ENCODE peak calls at places on chromosomes 6 and 20, in seven cellular contexts. One of them, this sample, is unnamed.

GRCh38 chr20:63135411-63135810 is 80.5 kb downstream of the YTHDF1 start:
- DNase-seq in foreskin fibroblast: no peak
- DNase-seq in iris pigment epithelial cell: no peak
- DNase-seq in tibial artery: no peak
- DNase-seq in left cardiac atrium: peak
- DNase-seq in mucosa of gallbladder: no peak
- DNase-seq in IMR-90: no peak
- DNase-seq in this sample: no peak

GRCh38 chr20:41894255-41894963 is 276.2 kb upstream of the CHD6 start:
- DNase-seq in foreskin fibroblast: no peak
- DNase-seq in iris pigment epithelial cell: no peak
- DNase-seq in tibial artery: no peak
- DNase-seq in left cardiac atrium: no peak
- DNase-seq in mucosa of gallbladder: no peak
- DNase-seq in IMR-90: no peak
- DNase-seq in this sample: no peak

GRCh38 chr6:42010185-42010872 is 40.0 kb upstream of the TAF8 start:
- DNase-seq in foreskin fibroblast: no peak
- DNase-seq in iris pigment epithelial cell: peak
- DNase-seq in tibial artery: no peak
- DNase-seq in left cardiac atrium: no peak
- DNase-seq in mucosa of gallbladder: no peak
- DNase-seq in IMR-90: no peak
- DNase-seq in this sample: no peak

GRCh38 chr20:60579941-60580515 is 621.8 kb downstream of the CDH26 start:
- DNase-seq in foreskin fibroblast: no peak
- DNase-seq in iris pigment epithelial cell: no peak
- DNase-seq in tibial artery: no peak
- DNase-seq in left cardiac atrium: no peak
- DNase-seq in mucosa of gallbladder: no peak
- DNase-seq in IMR-90: no peak
- DNase-seq in this sample: no peak

GRCh38 chr20:35009665-35010328 is 54.1 kb downstream of the MYH7B start:
- DNase-seq in foreskin fibroblast: no peak
- DNase-seq in iris pigment epithelial cell: no peak
- DNase-seq in tibial artery: peak
- DNase-seq in left cardiac atrium: peak
- DNase-seq in mucosa of gallbladder: no peak
- DNase-seq in IMR-90: no peak
- DNase-seq in this sample: peak

GRCh38 chr6:35409245-35409644 is 42.9 kb upstream of the FANCE start:
- DNase-seq in foreskin fibroblast: no peak
- DNase-seq in iris pigment epithelial cell: no peak
- DNase-seq in tibial artery: no peak
- DNase-seq in left cardiac atrium: no peak
- DNase-seq in mucosa of gallbladder: no peak
- DNase-seq in IMR-90: no peak
- DNase-seq in this sample: no peak

GRCh38 chr6:33589723-33590530 is 9.9 kb upstream of the BAK1 start:
- DNase-seq in foreskin fibroblast: peak
- DNase-seq in iris pigment epithelial cell: peak
- DNase-seq in tibial artery: peak
- DNase-seq in left cardiac atrium: peak
- DNase-seq in mucosa of gallbladder: peak
- DNase-seq in IMR-90: peak
- DNase-seq in this sample: peak

GRCh38 chr6:2765896-2766766 is 938 bp downstream of the WRNIP1 start:
- DNase-seq in foreskin fibroblast: peak
- DNase-seq in iris pigment epithelial cell: peak
- DNase-seq in tibial artery: peak
- DNase-seq in left cardiac atrium: peak
- DNase-seq in mucosa of gallbladder: no peak
- DNase-seq in IMR-90: peak
- DNase-seq in this sample: peak

GRCh38 chr20:24910461-24910860 is 38.6 kb upstream of the CST7 start:
- DNase-seq in foreskin fibroblast: no peak
- DNase-seq in iris pigment epithelial cell: no peak
- DNase-seq in tibial artery: no peak
- DNase-seq in left cardiac atrium: no peak
- DNase-seq in mucosa of gallbladder: no peak
- DNase-seq in IMR-90: no peak
- DNase-seq in this sample: no peak

GRCh38 chr20:61886721-61887658 is 178.7 kb downstream of the TAF4 start:
- DNase-seq in foreskin fibroblast: peak
- DNase-seq in iris pigment epithelial cell: peak
- DNase-seq in tibial artery: no peak
- DNase-seq in left cardiac atrium: peak
- DNase-seq in mucosa of gallbladder: no peak
- DNase-seq in IMR-90: peak
- DNase-seq in this sample: no peak

GRCh38 chr20:63006611-63007471 is at the start of gene BHLHE23:
- DNase-seq in foreskin fibroblast: no peak
- DNase-seq in iris pigment epithelial cell: no peak
- DNase-seq in tibial artery: no peak
- DNase-seq in left cardiac atrium: no peak
- DNase-seq in mucosa of gallbladder: no peak
- DNase-seq in IMR-90: no peak
- DNase-seq in this sample: no peak

GRCh38 chr6:2196079-2196679 is 49.2 kb downstream of the GMDS start:
- DNase-seq in foreskin fibroblast: peak
- DNase-seq in iris pigment epithelial cell: peak
- DNase-seq in tibial artery: peak
- DNase-seq in left cardiac atrium: no peak
- DNase-seq in mucosa of gallbladder: peak
- DNase-seq in IMR-90: peak
- DNase-seq in this sample: peak

GRCh38 chr6:38589367-38589720 is 50.4 kb downstream of the BTBD9 start:
- DNase-seq in foreskin fibroblast: no peak
- DNase-seq in iris pigment epithelial cell: no peak
- DNase-seq in tibial artery: no peak
- DNase-seq in left cardiac atrium: no peak
- DNase-seq in mucosa of gallbladder: no peak
- DNase-seq in IMR-90: no peak
- DNase-seq in this sample: no peak

GRCh38 chr20:43827940-43828562 is 86.6 kb upstream of the TOX2 start:
- DNase-seq in foreskin fibroblast: no peak
- DNase-seq in iris pigment epithelial cell: no peak
- DNase-seq in tibial artery: no peak
- DNase-seq in left cardiac atrium: no peak
- DNase-seq in mucosa of gallbladder: no peak
- DNase-seq in IMR-90: no peak
- DNase-seq in this sample: no peak

GRCh38 chr6:15621203-15622044 is 41.4 kb downstream of the DTNBP1 start:
- DNase-seq in foreskin fibroblast: peak
- DNase-seq in iris pigment epithelial cell: peak
- DNase-seq in tibial artery: peak
- DNase-seq in left cardiac atrium: peak
- DNase-seq in mucosa of gallbladder: peak
- DNase-seq in IMR-90: peak
- DNase-seq in this sample: peak

GRCh38 chr6:12313992-12314589 is 23.9 kb downstream of the EDN1 start:
- DNase-seq in foreskin fibroblast: peak
- DNase-seq in iris pigment epithelial cell: peak
- DNase-seq in tibial artery: no peak
- DNase-seq in left cardiac atrium: no peak
- DNase-seq in mucosa of gallbladder: peak
- DNase-seq in IMR-90: peak
- DNase-seq in this sample: no peak

GRCh38 chr6:6315660-6316059 is 4.8 kb downstream of the F13A1 start:
- DNase-seq in foreskin fibroblast: peak
- DNase-seq in iris pigment epithelial cell: peak
- DNase-seq in tibial artery: no peak
- DNase-seq in left cardiac atrium: peak
- DNase-seq in mucosa of gallbladder: peak
- DNase-seq in IMR-90: peak
- DNase-seq in this sample: peak

GRCh38 chr6:132648828-132649227 is 10.2 kb downstream of the TAAR1 start:
- DNase-seq in foreskin fibroblast: no peak
- DNase-seq in iris pigment epithelial cell: no peak
- DNase-seq in tibial artery: no peak
- DNase-seq in left cardiac atrium: peak
- DNase-seq in mucosa of gallbladder: no peak
- DNase-seq in IMR-90: no peak
- DNase-seq in this sample: no peak

GRCh38 chr6:139369068-139369467 is 5.4 kb downstream of the CITED2 start:
- DNase-seq in foreskin fibroblast: no peak
- DNase-seq in iris pigment epithelial cell: no peak
- DNase-seq in tibial artery: no peak
- DNase-seq in left cardiac atrium: no peak
- DNase-seq in mucosa of gallbladder: no peak
- DNase-seq in IMR-90: no peak
- DNase-seq in this sample: no peak

GRCh38 chr20:16415079-16415478 is 158.2 kb downstream of the KIF16B start:
- DNase-seq in foreskin fibroblast: peak
- DNase-seq in iris pigment epithelial cell: peak
- DNase-seq in tibial artery: no peak
- DNase-seq in left cardiac atrium: no peak
- DNase-seq in mucosa of gallbladder: no peak
- DNase-seq in IMR-90: peak
- DNase-seq in this sample: no peak

GRCh38 chr6:97059473-97059872 is 134.9 kb downstream of the KLHL32 start:
- DNase-seq in foreskin fibroblast: peak
- DNase-seq in iris pigment epithelial cell: peak
- DNase-seq in tibial artery: no peak
- DNase-seq in left cardiac atrium: no peak
- DNase-seq in mucosa of gallbladder: no peak
- DNase-seq in IMR-90: peak
- DNase-seq in this sample: no peak

GRCh38 chr6:53451165-53451564 is 93.7 kb downstream of the GCLC start:
- DNase-seq in foreskin fibroblast: no peak
- DNase-seq in iris pigment epithelial cell: no peak
- DNase-seq in tibial artery: no peak
- DNase-seq in left cardiac atrium: no peak
- DNase-seq in mucosa of gallbladder: no peak
- DNase-seq in IMR-90: no peak
- DNase-seq in this sample: no peak

GRCh38 chr6:42041131-42042055 is 8.9 kb upstream of the TAF8 start:
- DNase-seq in foreskin fibroblast: peak
- DNase-seq in iris pigment epithelial cell: no peak
- DNase-seq in tibial artery: no peak
- DNase-seq in left cardiac atrium: no peak
- DNase-seq in mucosa of gallbladder: no peak
- DNase-seq in IMR-90: no peak
- DNase-seq in this sample: no peak

GRCh38 chr20:35547319-35547718 is 5.4 kb downstream of the ERGIC3 start:
- DNase-seq in foreskin fibroblast: no peak
- DNase-seq in iris pigment epithelial cell: no peak
- DNase-seq in tibial artery: no peak
- DNase-seq in left cardiac atrium: no peak
- DNase-seq in mucosa of gallbladder: no peak
- DNase-seq in IMR-90: no peak
- DNase-seq in this sample: no peak

GRCh38 chr20:22490287-22491187 is 93.8 kb downstream of the FOXA2 start:
- DNase-seq in foreskin fibroblast: no peak
- DNase-seq in iris pigment epithelial cell: no peak
- DNase-seq in tibial artery: no peak
- DNase-seq in left cardiac atrium: peak
- DNase-seq in mucosa of gallbladder: peak
- DNase-seq in IMR-90: no peak
- DNase-seq in this sample: no peak

GRCh38 chr6:39260953-39261352 is 31.7 kb upstream of the KCNK5 start:
- DNase-seq in foreskin fibroblast: no peak
- DNase-seq in iris pigment epithelial cell: no peak
- DNase-seq in tibial artery: no peak
- DNase-seq in left cardiac atrium: no peak
- DNase-seq in mucosa of gallbladder: no peak
- DNase-seq in IMR-90: no peak
- DNase-seq in this sample: no peak

GRCh38 chr6:116530436-116530835 is 15.0 kb downstream of the TRAPPC3L start:
- DNase-seq in foreskin fibroblast: no peak
- DNase-seq in iris pigment epithelial cell: peak
- DNase-seq in tibial artery: no peak
- DNase-seq in left cardiac atrium: no peak
- DNase-seq in mucosa of gallbladder: no peak
- DNase-seq in IMR-90: peak
- DNase-seq in this sample: no peak

GRCh38 chr20:595330-596308 is 14.5 kb downstream of the TCF15 start:
- DNase-seq in foreskin fibroblast: no peak
- DNase-seq in iris pigment epithelial cell: no peak
- DNase-seq in tibial artery: no peak
- DNase-seq in left cardiac atrium: peak
- DNase-seq in mucosa of gallbladder: no peak
- DNase-seq in IMR-90: no peak
- DNase-seq in this sample: no peak

GRCh38 chr6:52925919-52926792 is 16.7 kb upstream of the GSTA3 start:
- DNase-seq in foreskin fibroblast: no peak
- DNase-seq in iris pigment epithelial cell: no peak
- DNase-seq in tibial artery: no peak
- DNase-seq in left cardiac atrium: no peak
- DNase-seq in mucosa of gallbladder: no peak
- DNase-seq in IMR-90: no peak
- DNase-seq in this sample: no peak